ENCODE peak calls at places on chromosome 4, in seven cellular contexts. One of them, this sample, is unnamed.

GRCh38 chr4:40183615-40184411 is 13.0 kb upstream of the RHOH start:
- DNase-seq in tibial nerve: no peak
- DNase-seq in SK-N-SH: no peak
- DNase-seq in A549: no peak
- DNase-seq in HepG2: no peak
- DNase-seq in upper lobe of left lung: no peak
- DNase-seq in esophagus muscularis mucosa: no peak
- DNase-seq in this sample: no peak

GRCh38 chr4:8241895-8242696 is 27.5 kb upstream of the HTRA3 start:
- DNase-seq in tibial nerve: peak; percentile 93
- DNase-seq in SK-N-SH: peak; percentile 98
- DNase-seq in A549: peak; percentile 73
- DNase-seq in HepG2: peak; percentile 78
- DNase-seq in upper lobe of left lung: peak; percentile 82
- DNase-seq in esophagus muscularis mucosa: peak; percentile 96
- DNase-seq in this sample: peak; percentile 83

GRCh38 chr4:1464581-1465171 is 58.4 kb upstream of the NKX1-1 start:
- DNase-seq in tibial nerve: no peak
- DNase-seq in SK-N-SH: peak; percentile 23
- DNase-seq in A549: no peak
- DNase-seq in HepG2: no peak
- DNase-seq in upper lobe of left lung: no peak
- DNase-seq in esophagus muscularis mucosa: no peak
- DNase-seq in this sample: no peak

GRCh38 chr4:30950737-30951136 is 230.6 kb downstream of the PCDH7 start:
- DNase-seq in tibial nerve: no peak
- DNase-seq in SK-N-SH: no peak
- DNase-seq in A549: peak; percentile 10
- DNase-seq in HepG2: no peak
- DNase-seq in upper lobe of left lung: no peak
- DNase-seq in esophagus muscularis mucosa: no peak
- DNase-seq in this sample: no peak

GRCh38 chr4:152605031-152605430 is 69.1 kb upstream of the FBXW7 start:
- DNase-seq in tibial nerve: no peak
- DNase-seq in SK-N-SH: no peak
- DNase-seq in A549: no peak
- DNase-seq in HepG2: no peak
- DNase-seq in upper lobe of left lung: no peak
- DNase-seq in esophagus muscularis mucosa: no peak
- DNase-seq in this sample: no peak

GRCh38 chr4:161664740-161665139 is 499.1 kb downstream of the FSTL5 start:
- DNase-seq in tibial nerve: no peak
- DNase-seq in SK-N-SH: no peak
- DNase-seq in A549: no peak
- DNase-seq in HepG2: no peak
- DNase-seq in upper lobe of left lung: no peak
- DNase-seq in esophagus muscularis mucosa: no peak
- DNase-seq in this sample: no peak

GRCh38 chr4:155539746-155540145 is 126.9 kb upstream of the GUCY1A1 start:
- DNase-seq in tibial nerve: no peak
- DNase-seq in SK-N-SH: no peak
- DNase-seq in A549: no peak
- DNase-seq in HepG2: no peak
- DNase-seq in upper lobe of left lung: no peak
- DNase-seq in esophagus muscularis mucosa: no peak
- DNase-seq in this sample: no peak

GRCh38 chr4:136864580-136865185 is 667.6 kb downstream of the PCDH18 start:
- DNase-seq in tibial nerve: peak; percentile 78
- DNase-seq in SK-N-SH: peak; percentile 36
- DNase-seq in A549: peak; percentile 64
- DNase-seq in HepG2: peak; percentile 32
- DNase-seq in upper lobe of left lung: no peak
- DNase-seq in esophagus muscularis mucosa: no peak
- DNase-seq in this sample: peak; percentile 8

GRCh38 chr4:41025824-41026223 is 188.5 kb downstream of the APBB2 start:
- DNase-seq in tibial nerve: no peak
- DNase-seq in SK-N-SH: no peak
- DNase-seq in A549: no peak
- DNase-seq in HepG2: no peak
- DNase-seq in upper lobe of left lung: no peak
- DNase-seq in esophagus muscularis mucosa: no peak
- DNase-seq in this sample: no peak

DNA sequence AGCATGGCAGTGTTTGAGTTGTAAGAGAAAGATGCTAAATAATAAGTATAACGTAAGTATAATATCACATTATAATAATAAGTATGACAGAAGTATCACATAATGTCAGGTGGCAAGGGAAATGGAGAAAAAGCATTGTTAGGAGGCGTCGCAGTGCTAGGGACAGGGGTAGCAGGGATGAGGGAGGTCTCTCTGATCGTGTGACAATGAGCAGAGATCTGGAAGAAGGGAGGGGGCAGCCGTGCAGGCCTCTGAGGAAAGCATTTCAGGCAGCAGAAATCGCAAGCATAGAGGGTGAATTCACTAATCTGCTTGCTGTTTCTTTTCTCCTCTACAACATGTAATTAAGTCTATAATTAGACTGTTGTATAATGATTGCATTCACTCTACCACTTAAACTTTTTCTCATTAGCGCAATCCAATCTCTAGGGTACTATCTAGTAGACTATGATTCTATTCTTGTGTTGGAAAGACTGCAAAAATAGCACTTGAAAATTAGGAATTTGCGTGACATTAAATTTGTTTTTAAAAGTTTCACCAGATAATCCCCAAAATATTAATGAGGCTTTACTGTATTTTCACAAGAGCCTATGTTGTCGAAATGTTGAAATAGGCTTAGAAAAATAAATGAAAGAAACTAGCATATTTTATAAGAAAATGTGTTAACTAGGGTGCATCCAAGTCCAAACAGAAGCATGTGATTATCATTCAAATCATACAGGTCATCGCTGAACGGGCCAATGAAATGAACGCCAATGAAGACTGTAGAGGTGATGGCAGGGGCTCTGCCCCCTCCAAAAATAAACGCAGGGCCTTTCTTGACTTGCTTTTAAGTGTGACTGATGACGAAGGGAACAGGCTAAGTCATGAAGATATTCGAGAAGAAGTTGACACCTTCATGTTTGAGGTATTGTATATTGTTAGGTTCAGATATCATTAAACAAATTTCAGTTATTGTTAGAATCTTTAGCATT is 9.4 kb downstream of the CYP4V2 start:
- DNase-seq in tibial nerve: no peak
- DNase-seq in SK-N-SH: no peak
- DNase-seq in A549: no peak
- DNase-seq in HepG2: no peak
- DNase-seq in upper lobe of left lung: no peak
- DNase-seq in esophagus muscularis mucosa: no peak
- DNase-seq in this sample: no peak
- H3K27ac ChIP-seq in tibial nerve: peak overlapping the region; percentile 58
- H3K27ac ChIP-seq in SK-N-SH: no peak overlapping the region
- H3K27ac ChIP-seq in A549: no peak overlapping the region
- H3K27ac ChIP-seq in HepG2: no peak overlapping the region
- H3K27ac ChIP-seq in upper lobe of left lung: no peak overlapping the region
- H3K27ac ChIP-seq in esophagus muscularis mucosa: no peak overlapping the region
- H3K27ac ChIP-seq in this sample: no peak overlapping the region

DNA sequence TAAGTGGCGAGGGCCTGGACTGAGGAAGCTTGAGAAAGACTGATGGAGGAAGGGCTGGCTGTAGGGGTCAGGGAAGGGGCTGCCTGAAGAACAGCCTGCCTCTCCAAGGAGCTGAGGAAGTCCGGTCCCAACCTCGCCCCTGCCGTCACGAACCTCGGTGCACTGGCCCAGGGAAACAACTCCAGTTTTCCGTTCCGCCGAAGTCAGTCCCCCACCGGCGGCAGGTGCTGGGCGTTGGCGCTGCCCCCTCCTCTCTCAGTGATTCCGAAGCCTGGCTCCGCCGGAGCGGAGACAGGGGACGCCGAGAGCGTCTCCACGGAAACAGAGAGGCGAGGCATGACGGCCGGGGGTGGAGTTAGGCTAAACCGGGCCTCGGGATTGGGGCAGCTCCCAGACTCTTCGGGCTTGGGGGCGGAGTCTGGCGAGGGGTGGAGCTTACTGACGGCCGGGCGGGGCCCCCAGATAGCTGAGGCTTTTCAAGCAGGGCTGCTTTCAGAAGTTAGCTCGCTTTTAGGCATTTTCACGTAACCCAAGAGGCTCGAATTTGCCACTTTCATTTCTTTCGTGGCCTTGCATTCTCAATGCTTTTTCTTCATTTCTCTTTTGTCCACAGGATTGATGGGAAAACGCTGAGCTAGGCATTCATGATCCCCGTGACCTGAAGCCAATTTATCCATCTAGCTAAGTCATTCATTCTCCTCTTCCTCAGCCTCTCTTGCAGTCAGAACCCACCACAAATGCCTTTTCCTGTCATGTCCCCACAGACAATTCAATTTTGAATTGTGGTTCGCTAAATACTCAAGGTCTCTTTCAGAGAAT is at the start of gene TTC29:
- DNase-seq in tibial nerve: peak; percentile 87
- DNase-seq in SK-N-SH: peak; percentile 92
- DNase-seq in A549: peak; percentile 63
- DNase-seq in HepG2: peak; percentile 57
- DNase-seq in upper lobe of left lung: peak; percentile 93
- DNase-seq in esophagus muscularis mucosa: peak; percentile 96
- DNase-seq in this sample: peak; percentile 91
- H3K4me3 ChIP-seq in tibial nerve: peak within 1 kb of the TSS; percentile 30
- H3K4me3 ChIP-seq in SK-N-SH: peak within 1 kb of the TSS; percentile 66
- H3K4me3 ChIP-seq in A549: peak within 1 kb of the TSS; percentile 49
- H3K4me3 ChIP-seq in HepG2: peak within 1 kb of the TSS; percentile 57
- H3K4me3 ChIP-seq in upper lobe of left lung: peak within 1 kb of the TSS; percentile 47
- H3K4me3 ChIP-seq in esophagus muscularis mucosa: peak within 1 kb of the TSS; percentile 50
- H3K4me3 ChIP-seq in this sample: peak within 1 kb of the TSS; percentile 10

GRCh38 chr4:113686950-113687718 is 74.4 kb downstream of the CAMK2D start:
- DNase-seq in tibial nerve: no peak
- DNase-seq in SK-N-SH: no peak
- DNase-seq in A549: no peak
- DNase-seq in HepG2: peak; percentile 11
- DNase-seq in upper lobe of left lung: no peak
- DNase-seq in esophagus muscularis mucosa: no peak
- DNase-seq in this sample: no peak
- TF ChIP-seq EP300 in tibial nerve: no peak
- TF ChIP-seq EP300 in SK-N-SH: no peak
- TF ChIP-seq EP300 in A549: no peak
- TF ChIP-seq EP300 in HepG2: no peak
- TF ChIP-seq EP300 in upper lobe of left lung: no peak
- TF ChIP-seq EP300 in esophagus muscularis mucosa: no peak
- TF ChIP-seq EP300 in this sample: no peak

DNA sequence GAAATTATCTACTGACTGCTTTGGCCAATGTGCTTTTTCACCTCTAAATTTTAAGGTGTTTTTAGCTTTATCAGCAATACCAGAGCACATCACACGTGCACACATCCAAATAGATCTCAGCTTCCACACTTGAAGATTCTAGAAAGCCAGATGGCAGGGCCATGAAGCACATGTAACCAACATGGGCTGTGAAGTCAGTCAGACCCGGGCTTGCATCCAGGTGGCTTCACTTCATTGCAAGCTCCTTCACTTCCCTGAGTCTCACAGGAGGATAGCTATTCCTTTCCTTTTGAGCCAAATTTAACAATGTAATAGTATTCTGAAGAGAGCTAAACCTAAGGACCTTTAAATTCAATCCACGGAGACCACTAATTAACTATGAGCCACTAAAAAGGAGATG is 86.5 kb downstream of the SH3RF1 start:
- DNase-seq in tibial nerve: no peak
- DNase-seq in SK-N-SH: no peak
- DNase-seq in A549: no peak
- DNase-seq in HepG2: no peak
- DNase-seq in upper lobe of left lung: no peak
- DNase-seq in esophagus muscularis mucosa: no peak
- DNase-seq in this sample: no peak
- H3K27ac ChIP-seq in tibial nerve: no peak overlapping the region
- H3K27ac ChIP-seq in SK-N-SH: no peak overlapping the region
- H3K27ac ChIP-seq in A549: no peak overlapping the region
- H3K27ac ChIP-seq in HepG2: no peak overlapping the region
- H3K27ac ChIP-seq in upper lobe of left lung: no peak overlapping the region
- H3K27ac ChIP-seq in esophagus muscularis mucosa: no peak overlapping the region
- H3K27ac ChIP-seq in this sample: no peak overlapping the region

GRCh38 chr4:154399259-154399974 is 92.2 kb downstream of the DCHS2 start:
- DNase-seq in tibial nerve: no peak
- DNase-seq in SK-N-SH: no peak
- DNase-seq in A549: peak; percentile 51
- DNase-seq in HepG2: peak; percentile 10
- DNase-seq in upper lobe of left lung: no peak
- DNase-seq in esophagus muscularis mucosa: no peak
- DNase-seq in this sample: no peak
- H3K4me3 ChIP-seq in tibial nerve: no peak overlapping the region
- H3K4me3 ChIP-seq in SK-N-SH: peak overlapping the region; percentile 43
- H3K4me3 ChIP-seq in A549: peak overlapping the region; percentile 41
- H3K4me3 ChIP-seq in HepG2: no peak overlapping the region
- H3K4me3 ChIP-seq in upper lobe of left lung: no peak overlapping the region
- H3K4me3 ChIP-seq in esophagus muscularis mucosa: peak overlapping the region; percentile 25
- H3K4me3 ChIP-seq in this sample: no peak overlapping the region

GRCh38 chr4:98794565-98795205 is 134.2 kb downstream of the EIF4E start:
- DNase-seq in tibial nerve: no peak
- DNase-seq in SK-N-SH: no peak
- DNase-seq in A549: no peak
- DNase-seq in HepG2: no peak
- DNase-seq in upper lobe of left lung: no peak
- DNase-seq in esophagus muscularis mucosa: no peak
- DNase-seq in this sample: no peak
- TF ChIP-seq EP300 in tibial nerve: no peak
- TF ChIP-seq EP300 in SK-N-SH: no peak
- TF ChIP-seq EP300 in A549: no peak
- TF ChIP-seq EP300 in HepG2: no peak
- TF ChIP-seq EP300 in upper lobe of left lung: no peak
- TF ChIP-seq EP300 in esophagus muscularis mucosa: no peak
- TF ChIP-seq EP300 in this sample: no peak

DNA sequence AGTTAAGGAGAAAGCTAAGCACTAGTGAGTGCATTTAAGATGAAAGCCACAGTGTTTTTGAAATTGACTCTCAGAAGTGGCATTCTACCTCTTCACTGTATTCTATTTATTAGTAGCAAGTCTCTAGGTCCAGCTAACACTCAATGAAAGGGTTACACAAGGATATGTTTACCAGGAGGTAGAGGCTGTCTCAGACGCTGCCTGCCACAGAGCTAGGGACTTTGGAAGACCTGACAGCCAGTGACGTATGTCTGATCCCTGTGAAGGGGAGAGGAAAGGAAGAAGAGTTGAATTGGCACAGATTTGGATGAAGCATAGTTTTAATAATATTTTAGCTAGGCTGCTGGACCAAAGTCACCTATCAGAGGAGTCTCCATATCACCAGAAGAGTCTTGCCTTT is 36.5 kb upstream of the KLHL2 start:
- DNase-seq in tibial nerve: no peak
- DNase-seq in SK-N-SH: no peak
- DNase-seq in A549: no peak
- DNase-seq in HepG2: no peak
- DNase-seq in upper lobe of left lung: no peak
- DNase-seq in esophagus muscularis mucosa: no peak
- DNase-seq in this sample: no peak
- H3K27ac ChIP-seq in tibial nerve: no peak overlapping the region
- H3K27ac ChIP-seq in SK-N-SH: no peak overlapping the region
- H3K27ac ChIP-seq in A549: no peak overlapping the region
- H3K27ac ChIP-seq in HepG2: no peak overlapping the region
- H3K27ac ChIP-seq in upper lobe of left lung: no peak overlapping the region
- H3K27ac ChIP-seq in esophagus muscularis mucosa: no peak overlapping the region
- H3K27ac ChIP-seq in this sample: no peak overlapping the region

This sample was measured in transverse colon.